ENCODE peak calls at places on chromosomes 6 and 20, in eight cellular contexts. X is PC-9, V is hepatocyte, P is HCT116, Y is GM23338, B is OCI-LY7, I is SK-N-SH, R is MM.1S. T is an unnamed sample. For H3K9me2, the result is how much of the 10 kb centered on the place peaks cover.

GRCh38 chr6:145241039-145241438 is 494.3 kb downstream of the EPM2A start:
- DNase-seq in Y (no peak), V (no peak), B (no peak), P (no peak), X (peak), I (no peak), R (no peak), T (peak)

GRCh38 chr6:105099371-105099770 is 80.4 kb downstream of the POPDC3 start:
- DNase-seq in I (no peak), R (no peak), V (no peak), B (no peak), Y (no peak), P (no peak), X (peak), T (no peak)

GRCh38 chr6:157985378-157986155 is 3.9 kb downstream of the SYNJ2 start:
- DNase-seq in I (no peak), B (no peak), V (peak), Y (peak), X (peak), P (no peak), R (no peak), T (no peak)

GRCh38 chr6:41071501-41071922 is 644 bp downstream of the OARD1 start:
- DNase-seq in V (no peak), I (no peak), X (no peak), B (peak), R (peak), P (no peak), Y (no peak), T (peak)

GRCh38 chr6:12113190-12113578 is 101.1 kb downstream of the HIVEP1 start:
- DNase-seq in P (no peak), B (no peak), R (no peak), V (no peak), Y (no peak), I (no peak), X (no peak), T (peak)

GRCh38 chr6:4815584-4815983 is 39.4 kb downstream of the CDYL start:
- DNase-seq in X (no peak), I (no peak), P (no peak), V (no peak), Y (no peak), B (no peak), R (no peak), T (no peak)

GRCh38 chr6:24667378-24667803 is 514 bp downstream of the ACOT13 start:
- DNase-seq in V (peak), I (peak), B (peak), R (no peak), P (no peak), Y (no peak), X (peak), T (no peak)

GRCh38 chr6:2739335-2739734 is 11.4 kb downstream of the MYLK4 start:
- DNase-seq in V (no peak), P (no peak), I (no peak), X (no peak), Y (no peak), B (no peak), R (no peak), T (peak)

GRCh38 chr6:136007355-136007754 is 155.9 kb downstream of the PDE7B start:
- DNase-seq in P (no peak), B (no peak), X (no peak), I (no peak), Y (no peak), R (no peak), V (no peak), T (no peak)

GRCh38 chr6:834879-835278 is 141.9 kb upstream of the EXOC2 start:
- DNase-seq in X (no peak), I (no peak), R (no peak), P (no peak), B (no peak), Y (no peak), V (no peak), T (no peak)

GRCh38 chr6:119273799-119274595 is 75.6 kb downstream of the MAN1A1 start:
- DNase-seq in X (peak), Y (no peak), R (no peak), V (no peak), B (no peak), P (no peak), I (peak), T (no peak)

GRCh38 chr20:5731753-5732366 is 18.3 kb upstream of the SHLD1 start:
- DNase-seq in X (no peak), P (no peak), I (no peak), Y (no peak), V (no peak), R (no peak), B (no peak), T (no peak)

GRCh38 chr6:30122515-30122914 is 9.6 kb upstream of the TRIM31 start:
- DNase-seq in I (no peak), R (no peak), P (no peak), Y (no peak), B (no peak), X (peak), V (no peak), T (peak)

GRCh38 chr6:166456360-166457156 is 73.8 kb upstream of the MPC1 start:
- DNase-seq in P (no peak), I (no peak), X (no peak), Y (peak), B (peak), V (no peak), R (peak), T (peak)

GRCh38 chr20:45593498-45593897 is 14.4 kb upstream of the WFDC8 start:
- DNase-seq in P (no peak), X (no peak), R (no peak), I (no peak), Y (no peak), V (no peak), B (no peak), T (no peak)

GRCh38 chr6:166119116-166119911 is 48.3 kb downstream of the TBXT start:
- DNase-seq in R (no peak), B (no peak), V (peak), Y (no peak), P (no peak), X (no peak), I (no peak), T (no peak)

GRCh38 chr6:169723200-169723909 is 945 bp downstream of the PHF10 start:
- DNase-seq in Y (peak), X (peak), P (no peak), R (peak), I (peak), B (peak), V (peak), T (peak)

GRCh38 chr6:124962617-124963415 is 579 bp downstream of the RNF217 start:
- DNase-seq in P (no peak), I (peak), Y (peak), B (no peak), V (peak), R (no peak), X (no peak), T (peak)

GRCh38 chr6:168888102-168888501 is 365.5 kb downstream of the THBS2 start:
- DNase-seq in R (no peak), I (no peak), B (no peak), P (no peak), X (no peak), Y (no peak), V (no peak), T (no peak)

GRCh38 chr20:31606928-31607639 is 2.0 kb downstream of the ID1 start:
- DNase-seq in I (peak), B (no peak), P (peak), R (no peak), X (peak), Y (peak), V (peak), T (peak)

GRCh38 chr6:76707630-76708029 is 635.2 kb upstream of the IMPG1 start:
- DNase-seq in B (no peak), X (no peak), I (no peak), P (no peak), V (no peak), R (no peak), Y (no peak), T (no peak)

GRCh38 chr6:54992789-54993188 is 146.2 kb downstream of the FAM83B start:
- DNase-seq in V (no peak), I (no peak), P (no peak), X (no peak), R (peak), Y (peak), B (peak), T (no peak)

GRCh38 chr20:23200914-23201313 is 114.8 kb upstream of the CD93 start:
- DNase-seq in I (peak), Y (peak), R (no peak), X (peak), V (peak), P (peak), B (no peak), T (peak)

GRCh38 chr6:83927470-83927869 is 68.0 kb downstream of the CYB5R4 start:
- DNase-seq in P (no peak), Y (no peak), R (no peak), B (no peak), V (no peak), I (no peak), X (no peak), T (no peak)

GRCh38 chr20:51529758-51530157 is 12.8 kb downstream of the NFATC2 start:
- DNase-seq in R (no peak), V (no peak), P (no peak), I (no peak), Y (no peak), X (no peak), B (peak), T (no peak)

GRCh38 chr6:3621411-3621810 is 130.1 kb downstream of the PXDC1 start:
- DNase-seq in V (no peak), B (no peak), I (no peak), Y (no peak), P (no peak), R (no peak), X (no peak), T (no peak)

GRCh38 chr6:142945446-142946180 is 637 bp upstream of the HIVEP2 start:
- DNase-seq in P (no peak), I (peak), R (peak), V (peak), X (no peak), Y (peak), B (peak), T (no peak)

GRCh38 chr6:162344935-162345599 is 382.5 kb downstream of the PRKN start:
- DNase-seq in B (no peak), Y (no peak), X (no peak), V (no peak), R (no peak), I (no peak), P (no peak), T (no peak)
- H3K9me2 ChIP-seq in B (under half), Y (under half), X (under half), V (under half), R (under half), I (under half), P (under half), T (under half)

GRCh38 chr6:107079429-107079828 is 35.9 kb downstream of the BEND3 start:
- DNase-seq in I (no peak), Y (peak), B (no peak), X (no peak), R (no peak), V (no peak), P (peak), T (no peak)
- TF ChIP-seq CTCF in I (no peak), Y (peak), B (peak), X (no peak), R (no peak), V (no peak), P (peak), T (no peak)

DNA sequence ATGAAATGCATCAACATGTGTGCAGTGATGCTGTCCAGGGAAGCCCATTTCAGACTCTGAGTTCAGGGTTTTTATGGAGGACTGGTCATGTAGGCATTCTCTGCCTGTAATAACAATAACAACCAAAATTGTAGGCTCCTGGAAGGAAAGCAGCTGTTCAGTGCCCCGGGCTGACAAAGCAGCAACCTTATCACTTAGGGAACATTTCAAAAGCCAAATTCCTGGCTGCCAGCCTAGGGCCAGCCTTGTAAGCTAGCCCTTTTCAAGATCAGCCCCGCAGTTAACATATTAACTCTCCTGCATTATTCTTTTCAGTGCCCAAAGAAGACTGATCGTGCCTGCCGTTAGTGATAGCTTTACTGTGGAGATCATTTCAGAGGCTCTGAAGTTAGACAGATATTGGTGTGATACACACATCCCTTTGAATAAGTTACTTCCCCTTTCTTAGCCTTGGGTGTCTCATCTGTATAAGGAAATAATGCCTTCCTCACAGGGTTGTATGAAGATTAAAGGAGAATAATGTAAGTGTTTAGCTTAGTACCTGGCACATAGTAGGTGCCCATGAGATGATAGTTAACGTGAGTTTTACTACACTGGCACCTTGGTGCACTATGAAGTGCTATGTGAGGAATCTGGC is 44.1 kb downstream of the CTNNBL1 start:
- DNase-seq in R (no peak), V (no peak), X (no peak), B (peak), P (no peak), I (no peak), Y (no peak), T (no peak)
- H3K9me2 ChIP-seq in R (under half), V (under half), X (under half), B (under half), P (under half), I (under half), Y (under half), T (under half)

GRCh38 chr6:28896505-28897392 is 27.0 kb downstream of the TRIM27 start:
- DNase-seq in B (peak), Y (peak), P (peak), X (peak), R (peak), I (peak), V (peak), T (peak)
- TF ChIP-seq CTCF in B (peak), Y (no peak), P (peak), X (peak), R (peak), I (peak), V (peak), T (peak)

GRCh38 chr20:34388678-34389077 is 25.6 kb downstream of the ITCH start:
- DNase-seq in P (no peak), B (no peak), Y (no peak), V (no peak), I (no peak), X (no peak), R (no peak), T (no peak)
- H3K9me2 ChIP-seq in P (under half), B (under half), Y (under half), V (under half), I (under half), X (under half), R (under half), T (under half)

DNA sequence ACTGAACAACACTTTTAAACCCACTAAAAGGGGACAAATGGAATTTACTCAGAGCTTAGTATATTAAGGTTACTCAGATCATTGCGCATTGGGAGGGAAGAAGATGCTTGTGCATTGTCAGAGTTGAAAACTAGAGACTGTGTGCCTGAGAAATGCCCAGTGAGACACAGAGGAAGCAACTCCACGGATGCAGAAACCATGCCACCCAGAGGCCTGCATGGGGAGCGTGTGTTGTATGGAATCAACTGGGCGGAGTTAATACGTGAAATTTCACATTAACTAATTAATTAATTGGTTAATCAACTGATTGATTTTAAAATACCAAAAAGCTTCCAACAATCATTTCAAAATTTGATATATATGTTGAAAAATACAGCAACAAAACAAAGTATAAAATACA is 391.6 kb downstream of the PLCB1 start:
- DNase-seq in R (no peak), X (no peak), V (no peak), P (no peak), I (no peak), Y (peak), B (peak), T (peak)
- TF ChIP-seq CTCF in R (no peak), X (no peak), V (no peak), P (no peak), I (no peak), Y (peak), B (peak), T (peak)

DNA sequence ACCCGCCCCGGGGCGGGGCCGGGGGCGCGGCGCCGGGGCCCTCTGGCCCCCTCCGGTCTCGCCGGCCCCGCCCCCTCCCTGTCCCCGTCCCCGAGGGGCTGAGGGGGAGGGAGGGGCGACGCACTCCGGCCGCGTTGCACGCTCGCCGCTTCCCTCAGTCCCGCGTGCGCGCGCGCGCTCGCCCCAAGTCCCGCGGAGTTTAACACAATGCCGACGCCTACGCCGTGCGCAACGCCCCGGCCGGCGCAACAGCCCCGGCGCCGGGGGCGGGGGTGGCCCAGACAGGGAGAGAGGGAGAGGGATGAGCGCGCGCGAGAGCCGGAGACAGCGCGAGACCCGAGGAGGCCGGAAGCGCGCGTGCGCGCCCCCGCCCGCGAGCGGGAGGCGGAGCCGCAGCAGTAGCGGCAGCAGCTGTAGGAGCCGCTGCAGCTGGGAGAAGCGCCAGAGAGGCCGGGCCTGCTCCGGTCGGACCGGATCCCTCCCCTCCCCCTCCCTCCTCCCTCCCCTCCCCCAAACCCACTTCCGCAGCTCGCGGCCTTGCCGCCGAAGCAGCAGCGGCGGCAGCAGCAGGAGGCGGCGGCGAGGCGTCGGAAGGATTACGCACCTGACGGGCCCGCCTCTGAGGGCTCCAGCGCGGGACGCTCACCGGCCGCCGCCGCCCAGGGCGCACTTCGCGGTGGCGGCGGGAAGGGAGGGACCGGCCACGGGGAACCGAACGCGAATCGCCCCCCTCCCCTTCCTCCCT is 911 bp downstream of the ZBTB2 start:
- DNase-seq in Y (peak), R (peak), X (peak), V (peak), I (peak), B (peak), P (peak), T (peak)
- H3K9me2 ChIP-seq in Y (under half), R (under half), X (under half), V (under half), I (under half), B (under half), P (under half), T (under half)

GRCh38 chr20:10649080-10649816 is 24.6 kb downstream of the JAG1 start:
- DNase-seq in R (no peak), V (no peak), X (no peak), B (no peak), P (no peak), Y (no peak), I (no peak), T (no peak)

GRCh38 chr20:10649817-10650200 is 24.0 kb downstream of the JAG1 start:
- DNase-seq in X (no peak), R (no peak), Y (no peak), B (no peak), P (no peak), I (no peak), V (no peak), T (no peak)

GRCh38 chr20:10652185-10652584 is 21.6 kb downstream of the JAG1 start:
- DNase-seq in B (no peak), P (no peak), R (no peak), X (no peak), Y (no peak), I (no peak), V (no peak), T (no peak)

GRCh38 chr20:10652660-10653191 is 21.1 kb downstream of the JAG1 start:
- DNase-seq in V (no peak), I (no peak), Y (no peak), R (no peak), B (no peak), P (no peak), X (no peak), T (no peak)

GRCh38 chr20:10651227-10651990 is 22.4 kb downstream of the JAG1 start:
- DNase-seq in B (no peak), R (no peak), P (no peak), Y (no peak), V (peak), X (no peak), I (no peak), T (no peak)
- TF ChIP-seq CTCF in B (no peak), R (no peak), P (no peak), Y (peak), V (no peak), X (no peak), I (no peak), T (no peak)

DNA sequence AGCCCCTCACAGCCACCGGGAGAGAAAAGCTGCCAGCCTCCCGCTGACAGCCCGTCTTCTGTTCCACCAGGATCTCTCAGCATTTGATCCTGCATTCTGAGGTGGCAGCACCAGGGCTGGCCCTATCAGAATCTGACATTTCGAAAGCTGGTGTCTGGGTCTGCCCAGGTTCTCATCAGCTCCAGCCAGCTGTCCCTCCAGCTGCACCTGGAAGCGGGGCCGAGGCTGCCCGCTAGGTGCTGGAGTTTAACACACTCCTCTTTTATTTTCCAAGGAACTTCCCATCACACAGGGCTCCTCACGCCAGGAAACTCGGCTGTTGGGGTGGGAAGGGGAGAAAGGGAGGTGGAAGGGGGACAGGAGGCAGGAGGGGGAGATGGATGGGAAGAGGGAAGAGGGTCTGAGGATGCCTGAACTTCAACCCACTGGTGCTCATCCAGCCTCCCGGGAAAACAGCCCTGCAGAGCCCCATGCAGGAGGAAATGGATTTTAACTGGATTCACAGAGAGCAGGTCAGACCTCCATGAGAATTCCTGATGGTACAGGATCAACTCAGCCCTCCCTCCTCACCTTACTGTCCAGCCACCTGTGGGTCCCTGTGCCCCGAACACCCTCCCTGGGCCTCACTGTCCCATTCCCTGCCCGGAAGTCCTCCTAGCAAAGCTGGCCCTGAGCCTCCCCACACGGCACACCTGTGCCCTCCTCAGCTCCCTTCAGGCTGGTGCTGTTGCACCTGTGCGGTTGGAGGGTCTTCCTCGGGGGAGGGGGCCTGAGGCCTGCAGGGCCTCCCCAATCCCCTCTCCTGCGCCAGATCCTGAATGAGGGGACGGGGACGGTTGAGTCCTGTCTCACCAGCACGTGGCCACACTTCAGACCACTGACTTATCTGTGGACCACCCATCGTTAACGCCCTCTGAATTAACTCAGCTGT is 3.9 kb upstream of the LSM14B start:
- DNase-seq in V (no peak), R (no peak), B (no peak), X (no peak), P (no peak), I (no peak), Y (no peak), T (no peak)
- H3K9me2 ChIP-seq in V (under half), R (under half), B (under half), X (under half), P (under half), I (under half), Y (under half), T (under half)

T was measured in PC-3.